ENCODE peak calls at places on chromosomes 5 and 9, in ten cellular contexts. One of them, this sample, is unnamed.

GRCh38 chr5:159928122-159928960 is 12.1 kb downstream of the ADRA1B start:
- DNase-seq in transverse colon: no peak
- DNase-seq in WERI-Rb-1: no peak
- DNase-seq in CD8-positive, alpha-beta T cell: no peak
- DNase-seq in neural progenitor cell: no peak
- DNase-seq in uterus: no peak
- DNase-seq in tibial artery: peak; percentile 45
- DNase-seq in HepG2: no peak
- DNase-seq in A549: peak; percentile 68
- DNase-seq in neuronal stem cell: no peak
- DNase-seq in this sample: no peak

GRCh38 chr9:76022317-76022716 is 131.8 kb downstream of the PCSK5 start:
- DNase-seq in tibial artery: no peak
- DNase-seq in neuronal stem cell: peak; percentile 23
- DNase-seq in HepG2: no peak
- DNase-seq in A549: no peak
- DNase-seq in WERI-Rb-1: no peak
- DNase-seq in neural progenitor cell: peak; percentile 56
- DNase-seq in transverse colon: no peak
- DNase-seq in CD8-positive, alpha-beta T cell: no peak
- DNase-seq in uterus: no peak
- DNase-seq in this sample: no peak

GRCh38 chr9:95125652-95126051 is 191.9 kb downstream of the FANCC start:
- DNase-seq in neuronal stem cell: no peak
- DNase-seq in HepG2: no peak
- DNase-seq in WERI-Rb-1: no peak
- DNase-seq in tibial artery: no peak
- DNase-seq in neural progenitor cell: no peak
- DNase-seq in A549: no peak
- DNase-seq in transverse colon: no peak
- DNase-seq in uterus: no peak
- DNase-seq in CD8-positive, alpha-beta T cell: no peak
- DNase-seq in this sample: no peak

GRCh38 chr5:154858972-154859950 is 834 bp downstream of the CNOT8 start:
- DNase-seq in HepG2: no peak
- DNase-seq in WERI-Rb-1: no peak
- DNase-seq in uterus: no peak
- DNase-seq in CD8-positive, alpha-beta T cell: peak; percentile 22
- DNase-seq in neuronal stem cell: peak; percentile 5
- DNase-seq in transverse colon: no peak
- DNase-seq in A549: peak; percentile 22
- DNase-seq in tibial artery: no peak
- DNase-seq in neural progenitor cell: no peak
- DNase-seq in this sample: no peak

GRCh38 chr9:109355564-109356297 is 34.9 kb upstream of the EPB41L4B start:
- DNase-seq in transverse colon: no peak
- DNase-seq in neural progenitor cell: no peak
- DNase-seq in neuronal stem cell: no peak
- DNase-seq in uterus: no peak
- DNase-seq in HepG2: no peak
- DNase-seq in CD8-positive, alpha-beta T cell: no peak
- DNase-seq in A549: no peak
- DNase-seq in tibial artery: no peak
- DNase-seq in WERI-Rb-1: no peak
- DNase-seq in this sample: peak; percentile 33

GRCh38 chr5:81768960-81769452 is 18.1 kb upstream of the SSBP2 start:
- DNase-seq in WERI-Rb-1: no peak
- DNase-seq in A549: peak; percentile 88
- DNase-seq in neural progenitor cell: no peak
- DNase-seq in tibial artery: no peak
- DNase-seq in transverse colon: no peak
- DNase-seq in uterus: no peak
- DNase-seq in CD8-positive, alpha-beta T cell: no peak
- DNase-seq in neuronal stem cell: no peak
- DNase-seq in HepG2: peak; percentile 3
- DNase-seq in this sample: peak; percentile 68

GRCh38 chr5:891117-891836 is 1.3 kb downstream of the BRD9 start:
- DNase-seq in uterus: no peak
- DNase-seq in HepG2: peak; percentile 77
- DNase-seq in A549: peak; percentile 60
- DNase-seq in neural progenitor cell: peak; percentile 11
- DNase-seq in tibial artery: no peak
- DNase-seq in neuronal stem cell: no peak
- DNase-seq in CD8-positive, alpha-beta T cell: no peak
- DNase-seq in transverse colon: peak; percentile 31
- DNase-seq in WERI-Rb-1: no peak
- DNase-seq in this sample: no peak

GRCh38 chr5:14397717-14398116 is 183.9 kb upstream of the OTULINL start:
- DNase-seq in HepG2: no peak
- DNase-seq in CD8-positive, alpha-beta T cell: no peak
- DNase-seq in A549: no peak
- DNase-seq in neural progenitor cell: no peak
- DNase-seq in transverse colon: no peak
- DNase-seq in WERI-Rb-1: no peak
- DNase-seq in uterus: no peak
- DNase-seq in neuronal stem cell: no peak
- DNase-seq in tibial artery: no peak
- DNase-seq in this sample: no peak

GRCh38 chr5:170570492-170570891 is 66.7 kb downstream of the KCNIP1 start:
- DNase-seq in neuronal stem cell: no peak
- DNase-seq in neural progenitor cell: no peak
- DNase-seq in A549: no peak
- DNase-seq in WERI-Rb-1: no peak
- DNase-seq in uterus: no peak
- DNase-seq in tibial artery: no peak
- DNase-seq in HepG2: no peak
- DNase-seq in transverse colon: no peak
- DNase-seq in CD8-positive, alpha-beta T cell: no peak
- DNase-seq in this sample: no peak

GRCh38 chr5:170572453-170572852 is 68.6 kb downstream of the KCNIP1 start:
- DNase-seq in neural progenitor cell: no peak
- DNase-seq in transverse colon: no peak
- DNase-seq in neuronal stem cell: no peak
- DNase-seq in HepG2: no peak
- DNase-seq in tibial artery: no peak
- DNase-seq in WERI-Rb-1: no peak
- DNase-seq in A549: peak; percentile 3
- DNase-seq in uterus: no peak
- DNase-seq in CD8-positive, alpha-beta T cell: no peak
- DNase-seq in this sample: no peak

GRCh38 chr5:170571331-170571731 is 67.5 kb downstream of the KCNIP1 start:
- DNase-seq in tibial artery: no peak
- DNase-seq in transverse colon: no peak
- DNase-seq in uterus: no peak
- DNase-seq in neural progenitor cell: no peak
- DNase-seq in neuronal stem cell: no peak
- DNase-seq in HepG2: peak; percentile 4
- DNase-seq in WERI-Rb-1: no peak
- DNase-seq in A549: peak; percentile 73
- DNase-seq in CD8-positive, alpha-beta T cell: no peak
- DNase-seq in this sample: peak; percentile 16

GRCh38 chr5:170573119-170573518 is 69.3 kb downstream of the KCNIP1 start:
- DNase-seq in neuronal stem cell: no peak
- DNase-seq in uterus: no peak
- DNase-seq in transverse colon: no peak
- DNase-seq in WERI-Rb-1: no peak
- DNase-seq in HepG2: no peak
- DNase-seq in CD8-positive, alpha-beta T cell: no peak
- DNase-seq in A549: no peak
- DNase-seq in neural progenitor cell: peak; percentile 21
- DNase-seq in tibial artery: no peak
- DNase-seq in this sample: no peak

DNA sequence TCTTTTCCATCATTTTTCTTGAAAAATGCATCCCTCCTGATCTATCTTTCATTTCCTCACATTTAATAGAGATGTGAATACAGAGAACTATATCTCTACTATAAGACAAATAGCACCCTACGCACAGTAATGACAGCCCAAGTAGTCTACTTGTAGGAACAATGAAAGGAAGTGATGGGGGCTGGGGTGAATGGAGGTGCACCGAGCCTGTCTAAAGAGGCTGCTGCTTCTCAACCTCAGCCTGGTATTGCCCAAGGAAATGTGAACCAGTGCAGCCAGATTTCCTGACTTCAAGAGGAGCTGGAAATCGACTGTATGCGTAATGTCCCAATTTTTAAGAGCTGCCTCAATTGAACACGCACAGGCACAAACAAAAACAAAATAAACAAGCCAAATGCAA is 68.1 kb downstream of the KCNIP1 start:
- DNase-seq in CD8-positive, alpha-beta T cell: no peak
- DNase-seq in HepG2: no peak
- DNase-seq in uterus: no peak
- DNase-seq in neuronal stem cell: no peak
- DNase-seq in tibial artery: no peak
- DNase-seq in A549: no peak
- DNase-seq in neural progenitor cell: no peak
- DNase-seq in WERI-Rb-1: no peak
- DNase-seq in transverse colon: no peak
- DNase-seq in this sample: no peak
- H3K27ac ChIP-seq in CD8-positive, alpha-beta T cell: no peak overlapping the region
- H3K27ac ChIP-seq in HepG2: no peak overlapping the region
- H3K27ac ChIP-seq in uterus: no peak overlapping the region
- H3K27ac ChIP-seq in neuronal stem cell: no peak overlapping the region
- H3K27ac ChIP-seq in tibial artery: no peak overlapping the region
- H3K27ac ChIP-seq in A549: peak overlapping the region; percentile 52
- H3K27ac ChIP-seq in neural progenitor cell: no peak overlapping the region
- H3K27ac ChIP-seq in WERI-Rb-1: no peak overlapping the region
- H3K27ac ChIP-seq in transverse colon: no peak overlapping the region
- H3K27ac ChIP-seq in this sample: peak overlapping the region; percentile 22

DNA sequence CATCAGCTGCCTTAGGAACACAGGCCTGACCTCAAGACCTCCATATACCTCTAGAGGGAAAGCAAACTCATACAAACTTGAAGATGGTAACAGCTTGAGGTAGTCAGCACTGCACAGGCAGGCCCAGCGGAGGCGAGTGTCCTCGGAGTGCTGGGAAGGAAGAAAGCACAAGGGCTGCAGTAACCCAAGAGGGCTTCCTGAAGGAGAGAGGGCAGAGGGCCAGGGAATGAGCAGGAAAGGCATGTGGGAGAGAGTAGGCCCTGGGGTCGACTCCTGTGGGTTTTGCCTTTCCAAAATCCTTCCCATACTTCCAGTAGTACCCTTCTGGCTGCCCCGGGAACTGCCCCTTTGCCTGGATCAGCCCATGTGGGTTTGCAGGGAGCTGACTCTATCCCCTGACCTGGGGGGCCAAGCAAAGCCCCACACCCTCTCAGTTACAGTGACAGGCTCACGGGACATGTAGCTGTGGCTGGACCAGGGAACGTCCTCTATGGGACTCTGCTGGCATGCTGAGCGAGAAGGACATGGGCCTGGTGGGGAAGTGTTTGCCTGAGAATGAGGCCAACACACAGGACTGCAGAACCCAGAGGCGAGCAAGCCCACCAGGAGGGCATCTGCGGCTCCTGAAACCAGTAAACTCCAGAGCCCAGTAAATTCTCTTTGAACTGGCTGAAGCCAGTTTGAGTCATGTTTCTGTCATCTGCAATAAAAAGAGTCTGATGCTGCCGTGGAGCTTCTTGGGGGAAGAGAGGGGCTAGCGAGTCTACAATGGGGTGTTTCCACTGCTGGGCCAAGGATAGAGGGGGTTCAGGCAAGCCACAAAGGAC is 64.1 kb downstream of the COL23A1 start:
- DNase-seq in neuronal stem cell: no peak
- DNase-seq in WERI-Rb-1: no peak
- DNase-seq in transverse colon: no peak
- DNase-seq in CD8-positive, alpha-beta T cell: no peak
- DNase-seq in neural progenitor cell: no peak
- DNase-seq in HepG2: no peak
- DNase-seq in uterus: no peak
- DNase-seq in tibial artery: no peak
- DNase-seq in A549: no peak
- DNase-seq in this sample: no peak
- H3K9me3 ChIP-seq in neuronal stem cell: peaks cover 2% of the 10 kb centered on the region
- H3K9me3 ChIP-seq in WERI-Rb-1: no peaks in the 10 kb centered on the region
- H3K9me3 ChIP-seq in transverse colon: no peaks in the 10 kb centered on the region
- H3K9me3 ChIP-seq in CD8-positive, alpha-beta T cell: no peaks in the 10 kb centered on the region
- H3K9me3 ChIP-seq in neural progenitor cell: no peaks in the 10 kb centered on the region
- H3K9me3 ChIP-seq in HepG2: no peaks in the 10 kb centered on the region
- H3K9me3 ChIP-seq in uterus: no peaks in the 10 kb centered on the region
- H3K9me3 ChIP-seq in tibial artery: no peaks in the 10 kb centered on the region
- H3K9me3 ChIP-seq in A549: no peaks in the 10 kb centered on the region
- H3K9me3 ChIP-seq in this sample: peaks cover 2% of the 10 kb centered on the region

GRCh38 chr9:126343271-126343700 is 16.7 kb downstream of the MVB12B start:
- DNase-seq in transverse colon: peak; percentile 50
- DNase-seq in tibial artery: no peak
- DNase-seq in uterus: no peak
- DNase-seq in A549: no peak
- DNase-seq in CD8-positive, alpha-beta T cell: no peak
- DNase-seq in HepG2: peak; percentile 84
- DNase-seq in neural progenitor cell: no peak
- DNase-seq in neuronal stem cell: no peak
- DNase-seq in WERI-Rb-1: peak; percentile 60
- DNase-seq in this sample: no peak

GRCh38 chr9:126346031-126346430 is 19.4 kb downstream of the MVB12B start:
- DNase-seq in CD8-positive, alpha-beta T cell: no peak
- DNase-seq in WERI-Rb-1: no peak
- DNase-seq in neural progenitor cell: no peak
- DNase-seq in A549: no peak
- DNase-seq in transverse colon: no peak
- DNase-seq in neuronal stem cell: no peak
- DNase-seq in tibial artery: no peak
- DNase-seq in HepG2: no peak
- DNase-seq in uterus: no peak
- DNase-seq in this sample: no peak

GRCh38 chr9:126347093-126347492 is 20.5 kb downstream of the MVB12B start:
- DNase-seq in tibial artery: no peak
- DNase-seq in A549: no peak
- DNase-seq in neural progenitor cell: no peak
- DNase-seq in CD8-positive, alpha-beta T cell: no peak
- DNase-seq in transverse colon: no peak
- DNase-seq in uterus: no peak
- DNase-seq in HepG2: no peak
- DNase-seq in neuronal stem cell: no peak
- DNase-seq in WERI-Rb-1: no peak
- DNase-seq in this sample: no peak

GRCh38 chr9:126347911-126348760 is 21.5 kb downstream of the MVB12B start:
- DNase-seq in uterus: no peak
- DNase-seq in tibial artery: no peak
- DNase-seq in CD8-positive, alpha-beta T cell: no peak
- DNase-seq in transverse colon: peak; percentile 74
- DNase-seq in neural progenitor cell: peak; percentile 84
- DNase-seq in neuronal stem cell: no peak
- DNase-seq in A549: no peak
- DNase-seq in HepG2: no peak
- DNase-seq in WERI-Rb-1: no peak
- DNase-seq in this sample: no peak

GRCh38 chr9:126348911-126349550 is 22.4 kb downstream of the MVB12B start:
- DNase-seq in transverse colon: peak; percentile 83
- DNase-seq in CD8-positive, alpha-beta T cell: no peak
- DNase-seq in HepG2: no peak
- DNase-seq in A549: no peak
- DNase-seq in uterus: no peak
- DNase-seq in tibial artery: no peak
- DNase-seq in WERI-Rb-1: no peak
- DNase-seq in neuronal stem cell: no peak
- DNase-seq in neural progenitor cell: no peak
- DNase-seq in this sample: no peak
- H3K27ac ChIP-seq in transverse colon: peak overlapping the region; percentile 67
- H3K27ac ChIP-seq in CD8-positive, alpha-beta T cell: no peak overlapping the region
- H3K27ac ChIP-seq in HepG2: no peak overlapping the region
- H3K27ac ChIP-seq in A549: no peak overlapping the region
- H3K27ac ChIP-seq in uterus: no peak overlapping the region
- H3K27ac ChIP-seq in tibial artery: no peak overlapping the region
- H3K27ac ChIP-seq in WERI-Rb-1: no peak overlapping the region
- H3K27ac ChIP-seq in neuronal stem cell: no peak overlapping the region
- H3K27ac ChIP-seq in neural progenitor cell: peak overlapping the region; percentile 88
- H3K27ac ChIP-seq in this sample: no peak overlapping the region

DNA sequence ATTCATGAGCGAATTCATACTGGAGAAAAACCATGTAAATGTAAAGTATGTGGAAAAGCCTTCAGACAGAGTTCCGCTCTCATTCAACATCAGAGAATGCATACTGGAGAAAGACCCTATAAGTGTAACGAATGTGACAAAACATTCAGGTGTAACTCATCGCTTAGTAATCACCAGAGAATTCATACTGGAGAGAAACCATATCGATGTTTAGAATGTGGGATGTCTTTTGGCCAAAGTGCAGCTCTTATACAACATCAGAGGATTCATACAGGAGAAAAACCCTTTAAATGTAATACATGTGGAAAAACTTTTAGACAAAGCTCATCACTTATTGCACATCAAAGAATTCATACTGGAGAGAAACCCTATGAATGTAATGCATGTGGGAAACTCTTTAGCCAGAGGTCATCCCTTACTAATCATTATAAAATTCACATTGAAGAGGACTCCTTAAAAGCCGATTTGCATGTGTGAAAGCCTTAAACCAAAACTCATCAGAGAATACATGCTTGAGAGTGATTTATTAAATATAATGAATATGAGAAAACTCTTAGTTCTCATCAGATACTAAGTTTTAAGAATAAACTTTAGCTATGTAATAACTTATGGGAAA is 11.8 kb upstream of the ZFP2 start:
- DNase-seq in HepG2: no peak
- DNase-seq in tibial artery: no peak
- DNase-seq in WERI-Rb-1: no peak
- DNase-seq in uterus: no peak
- DNase-seq in neuronal stem cell: no peak
- DNase-seq in neural progenitor cell: no peak
- DNase-seq in CD8-positive, alpha-beta T cell: no peak
- DNase-seq in transverse colon: no peak
- DNase-seq in A549: no peak
- DNase-seq in this sample: no peak
- H3K9me3 ChIP-seq in HepG2: peaks cover 86% of the 10 kb centered on the region
- H3K9me3 ChIP-seq in tibial artery: peaks cover 69% of the 10 kb centered on the region
- H3K9me3 ChIP-seq in WERI-Rb-1: peaks cover 2% of the 10 kb centered on the region
- H3K9me3 ChIP-seq in uterus: peaks cover 51% of the 10 kb centered on the region
- H3K9me3 ChIP-seq in neuronal stem cell: peaks cover 20% of the 10 kb centered on the region
- H3K9me3 ChIP-seq in neural progenitor cell: peaks cover 72% of the 10 kb centered on the region
- H3K9me3 ChIP-seq in CD8-positive, alpha-beta T cell: peaks cover 43% of the 10 kb centered on the region
- H3K9me3 ChIP-seq in transverse colon: peaks cover 88% of the 10 kb centered on the region
- H3K9me3 ChIP-seq in A549: peaks cover 95% of the 10 kb centered on the region
- H3K9me3 ChIP-seq in this sample: peaks cover 10% of the 10 kb centered on the region